ENCODE peak calls at places on chromosome X, in seven cellular contexts. D, E, A, W, Q, Y and Z are unnamed samples.

GRCh38 chrX:130916636-130917422 is 13.8 kb upstream of the ENOX2 start:
- DNase-seq in D (peak), E (peak), A (peak), W (peak), Q (no peak), Y (peak), Z (peak)

GRCh38 chrX:68808686-68809357 is 20.0 kb upstream of the EFNB1 start:
- DNase-seq in D (no peak), E (no peak), A (peak), W (no peak), Q (no peak), Y (no peak), Z (peak)

GRCh38 chrX:103613362-103613761 is 5.6 kb downstream of the TCEAL3 start:
- DNase-seq in D (no peak), E (no peak), A (no peak), W (no peak), Q (no peak), Y (no peak), Z (no peak)

GRCh38 chrX:134377537-134377936 is 82.4 kb upstream of the HPRT1 start:
- DNase-seq in D (no peak), E (no peak), A (no peak), W (peak), Q (no peak), Y (no peak), Z (no peak)

GRCh38 chrX:102858826-102859627 is 78.0 kb upstream of the RAB40AL start:
- DNase-seq in D (no peak), E (no peak), A (no peak), W (no peak), Q (no peak), Y (peak), Z (peak)

GRCh38 chrX:30892591-30892990 is 3.5 kb upstream of the TAB3 start:
- DNase-seq in D (no peak), E (no peak), A (peak), W (no peak), Q (no peak), Y (no peak), Z (peak)

GRCh38 chrX:132426695-132427281 is 62.0 kb downstream of the MBNL3 start:
- DNase-seq in D (no peak), E (no peak), A (no peak), W (no peak), Q (no peak), Y (no peak), Z (no peak)

GRCh38 chrX:119756926-119757635 is 1.3 kb upstream of the SOWAHD start:
- DNase-seq in D (no peak), E (no peak), A (no peak), W (no peak), Q (no peak), Y (no peak), Z (no peak)

GRCh38 chrX:10926404-10926803 is 184.7 kb upstream of the HCCS start:
- DNase-seq in D (no peak), E (no peak), A (no peak), W (no peak), Q (no peak), Y (no peak), Z (no peak)